ENCODE peak calls at places on chromosomes 13 and 19, in four cellular contexts. L, F, B and K are unnamed samples.

GRCh38 chr13:112781287-112781686 is 91.4 kb downstream of the ATP11A start:
- DNase-seq in L (no peak), F (peak; percentile 39), B (no peak), K (no peak)

GRCh38 chr13:113935523-113935922 is 38.4 kb downstream of the C13orf46 start:
- DNase-seq in L (no peak), F (no peak), B (no peak), K (no peak)

GRCh38 chr19:53177986-53178385 is 15.2 kb downstream of the ZNF665 start:
- DNase-seq in L (no peak), F (no peak), B (no peak), K (no peak)

GRCh38 chr19:33559996-33560395 is 38.4 kb upstream of the PEPD start:
- DNase-seq in L (no peak), F (no peak), B (no peak), K (no peak)

GRCh38 chr13:81745391-81745790 is 1404.5 kb upstream of the SPRY2 start:
- DNase-seq in L (no peak), F (no peak), B (no peak), K (no peak)

GRCh38 chr19:5478925-5479588 is 23.8 kb downstream of the ZNRF4 start:
- DNase-seq in L (no peak), F (no peak), B (no peak), K (no peak)

GRCh38 chr13:46831588-46832194 is 34.7 kb upstream of the ESD start:
- DNase-seq in L (peak; percentile 78), F (peak; percentile 58), B (no peak), K (no peak)

GRCh38 chr13:30907167-30907761 is 1.2 kb downstream of the MEDAG start:
- DNase-seq in L (no peak), F (no peak), B (no peak), K (no peak)

GRCh38 chr13:66915596-66916185 is 314.4 kb downstream of the PCDH9 start:
- DNase-seq in L (no peak), F (no peak), B (no peak), K (no peak)

GRCh38 chr13:30872685-30873443 is 33.2 kb upstream of the MEDAG start:
- DNase-seq in L (peak; percentile 86), F (no peak), B (no peak), K (peak; percentile 68)

GRCh38 chr19:18436651-18437478 is 1.1 kb downstream of the ISYNA1 start:
- DNase-seq in L (peak; percentile 95), F (peak; percentile 93), B (peak; percentile 90), K (peak; percentile 74)

GRCh38 chr19:13832096-13832495 is 36.9 kb downstream of the ZSWIM4 start:
- DNase-seq in L (no peak), F (no peak), B (no peak), K (no peak)

GRCh38 chr13:45749026-45749759 is 47.1 kb downstream of the CBY2 start:
- DNase-seq in L (peak; percentile 53), F (no peak), B (no peak), K (no peak)

GRCh38 chr19:29943615-29944014 is 1.6 kb downstream of the URI1 start:
- DNase-seq in L (no peak), F (no peak), B (no peak), K (no peak)

GRCh38 chr19:36652958-36653357 is 13.7 kb downstream of the ZNF461 start:
- DNase-seq in L (no peak), F (no peak), B (no peak), K (no peak)

GRCh38 chr19:5036733-5037681 is 68.1 kb downstream of the KDM4B start:
- DNase-seq in L (no peak), F (no peak), B (peak; percentile 60), K (peak; percentile 77)

GRCh38 chr19:42057856-42058255 is 12.2 kb downstream of the GRIK5 start:
- DNase-seq in L (no peak), F (no peak), B (no peak), K (no peak)

GRCh38 chr13:47433461-47434005 is 536.7 kb upstream of the HTR2A start:
- DNase-seq in L (no peak), F (no peak), B (no peak), K (no peak)

GRCh38 chr13:60584976-60585375 is 188.0 kb downstream of the TDRD3 start:
- DNase-seq in L (peak; percentile 81), F (no peak), B (no peak), K (no peak)

GRCh38 chr19:8088752-8089663 is 36.4 kb downstream of the CCL25 start:
- DNase-seq in L (no peak), F (no peak), B (no peak), K (no peak)

GRCh38 chr19:45593520-45593919 is 8.5 kb downstream of the GPR4 start:
- DNase-seq in L (no peak), F (no peak), B (no peak), K (no peak)

GRCh38 chr19:48419158-48419920 is 25.9 kb downstream of the GRIN2D start:
- DNase-seq in L (peak; percentile 90), F (peak; percentile 67), B (peak; percentile 40), K (peak; percentile 69)

GRCh38 chr13:47858678-47859050 is 142.4 kb downstream of the SUCLA2 start:
- DNase-seq in L (no peak), F (no peak), B (no peak), K (no peak)

GRCh38 chr13:110869805-110870706 is 44.8 kb downstream of the ANKRD10 start:
- DNase-seq in L (peak; percentile 80), F (peak; percentile 99), B (peak; percentile 89), K (peak; percentile 93)

GRCh38 chr13:37869756-37870488 is at the start of gene TRPC4:
- DNase-seq in L (peak; percentile 92), F (no peak), B (peak; percentile 20), K (peak; percentile 19)

GRCh38 chr13:35851238-35851814 is 279.9 kb downstream of the DCLK1 start:
- DNase-seq in L (no peak), F (no peak), B (no peak), K (no peak)

GRCh38 chr19:47644743-47645499 is 36.0 kb downstream of the BICRA start:
- DNase-seq in L (no peak), F (no peak), B (no peak), K (peak; percentile 28)

GRCh38 chr13:40333238-40333637 is 333.2 kb downstream of the FOXO1 start:
- DNase-seq in L (no peak), F (no peak), B (no peak), K (no peak)

GRCh38 chr13:23509781-23510543 is 60.2 kb upstream of the TNFRSF19 start:
- DNase-seq in L (no peak), F (no peak), B (no peak), K (no peak)

GRCh38 chr13:95536629-95537241 is 15.8 kb upstream of the CLDN10 start:
- DNase-seq in L (no peak), F (no peak), B (no peak), K (no peak)

GRCh38 chr13:48896312-48896711 is 79.4 kb upstream of the FNDC3A start:
- DNase-seq in L (no peak), F (no peak), B (no peak), K (no peak)

GRCh38 chr19:42285546-42285945 is 16.4 kb upstream of the PRR19 start:
- DNase-seq in L (no peak), F (peak; percentile 65), B (no peak), K (no peak)

GRCh38 chr13:61463027-61463426 is 47.4 kb upstream of the PCDH20 start:
- DNase-seq in L (no peak), F (no peak), B (no peak), K (no peak)

GRCh38 chr13:106491463-106491862 is 44.0 kb downstream of the EFNB2 start:
- DNase-seq in L (no peak), F (no peak), B (no peak), K (no peak)

GRCh38 chr19:55526216-55527196 is 10.4 kb downstream of the SBK2 start:
- DNase-seq in L (peak; percentile 89), F (peak; percentile 61), B (peak; percentile 68), K (peak; percentile 93)

GRCh38 chr19:55529636-55530230 is 7.2 kb downstream of the SBK2 start:
- DNase-seq in L (no peak), F (no peak), B (no peak), K (no peak)

GRCh38 chr19:55525289-55526101 is 11.4 kb downstream of the SBK2 start:
- DNase-seq in L (peak; percentile 92), F (no peak), B (no peak), K (no peak)

GRCh38 chr19:55527197-55528029 is 9.5 kb downstream of the SBK2 start:
- DNase-seq in L (no peak), F (no peak), B (no peak), K (no peak)

DNA sequence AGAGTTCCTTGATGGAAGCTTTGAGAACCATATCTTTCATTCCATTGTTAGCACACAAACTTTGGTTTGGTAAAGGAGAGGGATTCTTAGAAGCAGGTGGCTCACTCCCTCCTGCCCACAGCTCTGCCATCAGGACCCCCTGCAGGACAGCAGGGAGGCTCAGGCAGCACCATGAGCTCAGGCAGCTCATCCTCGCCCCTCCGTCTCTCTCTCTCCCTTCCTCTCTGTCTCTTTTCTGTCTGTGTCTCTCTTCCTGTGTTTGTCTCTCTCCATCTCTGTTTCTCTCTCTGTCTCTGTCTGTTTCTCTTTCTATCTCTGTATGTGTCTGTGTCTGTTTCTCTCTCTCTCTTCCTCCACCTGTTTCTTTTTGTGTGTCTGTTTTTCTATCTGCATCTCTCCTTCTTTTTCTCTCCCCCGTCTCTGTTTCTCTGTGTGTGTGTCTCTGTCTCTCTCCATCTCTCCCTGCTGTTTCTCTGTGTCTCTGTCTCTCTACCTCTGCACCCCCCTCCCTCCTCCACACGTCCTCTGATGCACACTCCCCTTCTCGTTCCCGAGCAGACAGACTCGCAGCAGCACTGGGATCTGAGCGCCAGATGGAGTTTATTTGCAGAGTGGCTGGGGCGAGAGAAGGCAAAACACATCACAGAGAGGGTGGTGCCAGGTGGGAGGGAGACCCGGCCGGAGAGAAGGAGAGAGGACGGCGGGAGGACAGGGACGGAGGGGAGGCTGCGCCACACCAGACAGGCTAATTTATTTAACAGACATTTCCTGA is 8.7 kb downstream of the SBK2 start:
- DNase-seq in L (no peak), F (no peak), B (no peak), K (no peak)
- TF ChIP-seq CTCF in L (peak; percentile 26), F (no peak), B (no peak), K (no peak)

GRCh38 chr13:73842621-73843020 is 291.6 kb downstream of the KLF12 start:
- DNase-seq in L (no peak), F (no peak), B (no peak), K (no peak)
- H3K9me3 ChIP-seq in L (no peaks in the 10 kb centered on the region), F (no peaks in the 10 kb centered on the region), B (no peaks in the 10 kb centered on the region), K (no peaks in the 10 kb centered on the region)

GRCh38 chr13:51283361-51283760 is 56.1 kb upstream of the SERPINE3 start:
- DNase-seq in L (peak; percentile 33), F (no peak), B (no peak), K (no peak)

GRCh38 chr13:51287758-51288157 is 51.7 kb upstream of the SERPINE3 start:
- DNase-seq in L (peak; percentile 38), F (no peak), B (no peak), K (no peak)

GRCh38 chr13:51282322-51282721 is 57.2 kb upstream of the SERPINE3 start:
- DNase-seq in L (peak; percentile 44), F (no peak), B (no peak), K (no peak)

GRCh38 chr13:51286135-51287002 is 53.1 kb upstream of the SERPINE3 start:
- DNase-seq in L (peak; percentile 96), F (peak; percentile 93), B (peak; percentile 73), K (peak; percentile 86)

DNA sequence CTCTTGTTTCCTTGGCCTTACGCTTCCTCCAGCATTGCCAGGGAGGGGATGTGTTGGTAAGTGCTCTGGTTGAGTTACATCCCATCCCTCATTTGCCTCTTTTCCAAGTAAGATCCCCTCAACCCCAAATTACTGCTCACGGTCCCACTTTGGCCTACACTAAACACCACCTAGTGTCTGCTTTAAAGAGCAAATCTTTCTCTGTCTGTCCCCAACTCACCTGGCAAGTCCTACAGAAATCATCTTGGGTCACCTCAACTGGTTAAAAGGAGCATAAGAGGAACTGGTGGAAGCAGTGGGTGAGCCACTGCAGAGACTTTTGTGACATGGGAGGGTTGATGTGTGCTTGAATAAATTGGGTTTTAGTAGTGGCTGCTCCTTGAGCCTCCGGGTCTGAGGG is 55.2 kb upstream of the SERPINE3 start:
- DNase-seq in L (peak; percentile 43), F (no peak), B (no peak), K (no peak)
- TF ChIP-seq CTCF in L (peak; percentile 28), F (no peak), B (no peak), K (no peak)

GRCh38 chr19:43883864-43884263 is 51.2 kb downstream of the ZNF45 start:
- DNase-seq in L (no peak), F (no peak), B (no peak), K (no peak)
- H3K9me3 ChIP-seq in L (peaks cover 60% of the 10 kb centered on the region), F (peaks cover 16% of the 10 kb centered on the region), B (peaks cover 99% of the 10 kb centered on the region), K (peaks cover 87% of the 10 kb centered on the region)